ENCODE peak calls at places on chromosomes 3 and 15, in five cellular contexts. One of them, this sample, is unnamed.

GRCh38 chr3:66483006-66483928 is 17.6 kb downstream of the LRIG1 start:
- DNase-seq in foreskin fibroblast: peak; percentile 83
- DNase-seq in NT2/D1: no peak
- DNase-seq in mucosa of descending colon: peak; percentile 62
- DNase-seq in CD8-positive, alpha-beta T cell: no peak
- DNase-seq in this sample: no peak

GRCh38 chr3:14124223-14124614 is 451 bp downstream of the CHCHD4 start:
- DNase-seq in foreskin fibroblast: peak; percentile 82
- DNase-seq in NT2/D1: no peak
- DNase-seq in mucosa of descending colon: peak; percentile 81
- DNase-seq in CD8-positive, alpha-beta T cell: peak; percentile 69
- DNase-seq in this sample: no peak

GRCh38 chr3:59056706-59057105 is 6.9 kb upstream of the CFAP20DC start:
- DNase-seq in foreskin fibroblast: no peak
- DNase-seq in NT2/D1: no peak
- DNase-seq in mucosa of descending colon: no peak
- DNase-seq in CD8-positive, alpha-beta T cell: no peak
- DNase-seq in this sample: no peak

GRCh38 chr3:50415066-50415465 is 55.7 kb upstream of the TMEM115 start:
- DNase-seq in foreskin fibroblast: no peak
- DNase-seq in NT2/D1: no peak
- DNase-seq in mucosa of descending colon: no peak
- DNase-seq in CD8-positive, alpha-beta T cell: no peak
- DNase-seq in this sample: no peak

GRCh38 chr3:120498947-120499346 is 48.2 kb upstream of the FSTL1 start:
- DNase-seq in foreskin fibroblast: peak; percentile 96
- DNase-seq in NT2/D1: peak; percentile 28
- DNase-seq in mucosa of descending colon: no peak
- DNase-seq in CD8-positive, alpha-beta T cell: no peak
- DNase-seq in this sample: peak; percentile 99

GRCh38 chr3:135806342-135806741 is 159.2 kb upstream of the PPP2R3A start:
- DNase-seq in foreskin fibroblast: no peak
- DNase-seq in NT2/D1: no peak
- DNase-seq in mucosa of descending colon: no peak
- DNase-seq in CD8-positive, alpha-beta T cell: no peak
- DNase-seq in this sample: no peak

GRCh38 chr3:49707113-49707480 is 12.4 kb downstream of the AMIGO3 start:
- DNase-seq in foreskin fibroblast: peak; percentile 82
- DNase-seq in NT2/D1: no peak
- DNase-seq in mucosa of descending colon: no peak
- DNase-seq in CD8-positive, alpha-beta T cell: no peak
- DNase-seq in this sample: no peak

GRCh38 chr3:195395208-195395816 is 47.5 kb downstream of the ACAP2 start:
- DNase-seq in foreskin fibroblast: no peak
- DNase-seq in NT2/D1: no peak
- DNase-seq in mucosa of descending colon: no peak
- DNase-seq in CD8-positive, alpha-beta T cell: no peak
- DNase-seq in this sample: no peak

GRCh38 chr3:169215461-169215860 is 448.1 kb downstream of the MECOM start:
- DNase-seq in foreskin fibroblast: no peak
- DNase-seq in NT2/D1: no peak
- DNase-seq in mucosa of descending colon: no peak
- DNase-seq in CD8-positive, alpha-beta T cell: no peak
- DNase-seq in this sample: no peak

GRCh38 chr3:153129866-153130265 is 32.2 kb upstream of the RAP2B start:
- DNase-seq in foreskin fibroblast: no peak
- DNase-seq in NT2/D1: no peak
- DNase-seq in mucosa of descending colon: no peak
- DNase-seq in CD8-positive, alpha-beta T cell: no peak
- DNase-seq in this sample: no peak

GRCh38 chr3:39705351-39705900 is 104.0 kb upstream of the MYRIP start:
- DNase-seq in foreskin fibroblast: peak; percentile 36
- DNase-seq in NT2/D1: no peak
- DNase-seq in mucosa of descending colon: no peak
- DNase-seq in CD8-positive, alpha-beta T cell: no peak
- DNase-seq in this sample: peak; percentile 3

GRCh38 chr15:55991841-55992768 is 1.3 kb downstream of the NEDD4 start:
- DNase-seq in foreskin fibroblast: no peak
- DNase-seq in NT2/D1: no peak
- DNase-seq in mucosa of descending colon: no peak
- DNase-seq in CD8-positive, alpha-beta T cell: no peak
- DNase-seq in this sample: no peak

GRCh38 chr3:114456742-114457141 is 162.9 kb downstream of the TIGIT start:
- DNase-seq in foreskin fibroblast: no peak
- DNase-seq in NT2/D1: no peak
- DNase-seq in mucosa of descending colon: no peak
- DNase-seq in CD8-positive, alpha-beta T cell: no peak
- DNase-seq in this sample: no peak

GRCh38 chr3:100600181-100601042 is 9.0 kb upstream of the ADGRG7 start:
- DNase-seq in foreskin fibroblast: no peak
- DNase-seq in NT2/D1: no peak
- DNase-seq in mucosa of descending colon: peak; percentile 48
- DNase-seq in CD8-positive, alpha-beta T cell: no peak
- DNase-seq in this sample: no peak

GRCh38 chr3:150897592-150897991 is 7.6 kb downstream of the MINDY4B start:
- DNase-seq in foreskin fibroblast: no peak
- DNase-seq in NT2/D1: no peak
- DNase-seq in mucosa of descending colon: no peak
- DNase-seq in CD8-positive, alpha-beta T cell: no peak
- DNase-seq in this sample: no peak

GRCh38 chr3:171187706-171188290 is 161.3 kb upstream of the SLC2A2 start:
- DNase-seq in foreskin fibroblast: peak; percentile 70
- DNase-seq in NT2/D1: no peak
- DNase-seq in mucosa of descending colon: no peak
- DNase-seq in CD8-positive, alpha-beta T cell: no peak
- DNase-seq in this sample: no peak

GRCh38 chr3:11718582-11719405 is 75.1 kb upstream of the VGLL4 start:
- DNase-seq in foreskin fibroblast: peak; percentile 80
- DNase-seq in NT2/D1: no peak
- DNase-seq in mucosa of descending colon: peak; percentile 59
- DNase-seq in CD8-positive, alpha-beta T cell: peak; percentile 27
- DNase-seq in this sample: no peak

GRCh38 chr3:30667250-30667585 is 60.8 kb downstream of the TGFBR2 start:
- DNase-seq in foreskin fibroblast: no peak
- DNase-seq in NT2/D1: peak; percentile 66
- DNase-seq in mucosa of descending colon: no peak
- DNase-seq in CD8-positive, alpha-beta T cell: no peak
- DNase-seq in this sample: no peak

GRCh38 chr15:76342382-76343201 is 6.0 kb downstream of the ISL2 start:
- DNase-seq in foreskin fibroblast: peak; percentile 82
- DNase-seq in NT2/D1: no peak
- DNase-seq in mucosa of descending colon: peak; percentile 76
- DNase-seq in CD8-positive, alpha-beta T cell: no peak
- DNase-seq in this sample: no peak

GRCh38 chr3:25151497-25151896 is 276.6 kb upstream of the RARB start:
- DNase-seq in foreskin fibroblast: no peak
- DNase-seq in NT2/D1: no peak
- DNase-seq in mucosa of descending colon: no peak
- DNase-seq in CD8-positive, alpha-beta T cell: no peak
- DNase-seq in this sample: no peak

GRCh38 chr15:33242165-33242564 is 47.7 kb upstream of the FMN1 start:
- DNase-seq in foreskin fibroblast: peak; percentile 18
- DNase-seq in NT2/D1: no peak
- DNase-seq in mucosa of descending colon: no peak
- DNase-seq in CD8-positive, alpha-beta T cell: no peak
- DNase-seq in this sample: peak; percentile 10

GRCh38 chr15:40956543-40956982 is 3.3 kb downstream of the CHAC1 start:
- DNase-seq in foreskin fibroblast: no peak
- DNase-seq in NT2/D1: no peak
- DNase-seq in mucosa of descending colon: no peak
- DNase-seq in CD8-positive, alpha-beta T cell: no peak
- DNase-seq in this sample: no peak

GRCh38 chr3:167739190-167739589 is 3.7 kb downstream of the SERPINI1 start:
- DNase-seq in foreskin fibroblast: no peak
- DNase-seq in NT2/D1: no peak
- DNase-seq in mucosa of descending colon: no peak
- DNase-seq in CD8-positive, alpha-beta T cell: no peak
- DNase-seq in this sample: no peak

GRCh38 chr3:194134231-194134756 is 1.7 kb upstream of the HES1 start:
- DNase-seq in foreskin fibroblast: peak; percentile 61
- DNase-seq in NT2/D1: no peak
- DNase-seq in mucosa of descending colon: no peak
- DNase-seq in CD8-positive, alpha-beta T cell: peak; percentile 29
- DNase-seq in this sample: no peak

GRCh38 chr3:183551930-183552329 is 3.6 kb downstream of the KLHL6 start:
- DNase-seq in foreskin fibroblast: no peak
- DNase-seq in NT2/D1: no peak
- DNase-seq in mucosa of descending colon: no peak
- DNase-seq in CD8-positive, alpha-beta T cell: no peak
- DNase-seq in this sample: no peak

GRCh38 chr15:45091161-45091560 is 22.8 kb downstream of the DUOX2 start:
- DNase-seq in foreskin fibroblast: peak; percentile 25
- DNase-seq in NT2/D1: no peak
- DNase-seq in mucosa of descending colon: no peak
- DNase-seq in CD8-positive, alpha-beta T cell: no peak
- DNase-seq in this sample: peak; percentile 33

GRCh38 chr15:73994912-73995622 is 551 bp downstream of the PML start:
- DNase-seq in foreskin fibroblast: peak; percentile 46
- DNase-seq in NT2/D1: no peak
- DNase-seq in mucosa of descending colon: peak; percentile 61
- DNase-seq in CD8-positive, alpha-beta T cell: peak; percentile 24
- DNase-seq in this sample: no peak

GRCh38 chr15:80339601-80340000 is 64.6 kb upstream of the ARNT2 start:
- DNase-seq in foreskin fibroblast: no peak
- DNase-seq in NT2/D1: no peak
- DNase-seq in mucosa of descending colon: no peak
- DNase-seq in CD8-positive, alpha-beta T cell: no peak
- DNase-seq in this sample: no peak

GRCh38 chr3:51966016-51966415 is 1.2 kb downstream of the PCBP4 start:
- DNase-seq in foreskin fibroblast: no peak
- DNase-seq in NT2/D1: no peak
- DNase-seq in mucosa of descending colon: peak; percentile 23
- DNase-seq in CD8-positive, alpha-beta T cell: no peak
- DNase-seq in this sample: no peak

GRCh38 chr3:181855825-181856224 is 144.1 kb downstream of the SOX2 start:
- DNase-seq in foreskin fibroblast: no peak
- DNase-seq in NT2/D1: no peak
- DNase-seq in mucosa of descending colon: no peak
- DNase-seq in CD8-positive, alpha-beta T cell: no peak
- DNase-seq in this sample: no peak

GRCh38 chr3:145116769-145117168 is 1044.2 kb downstream of the PLOD2 start:
- DNase-seq in foreskin fibroblast: no peak
- DNase-seq in NT2/D1: peak; percentile 22
- DNase-seq in mucosa of descending colon: no peak
- DNase-seq in CD8-positive, alpha-beta T cell: no peak
- DNase-seq in this sample: no peak

GRCh38 chr3:88334187-88334868 is 184.6 kb downstream of the C3orf38 start:
- DNase-seq in foreskin fibroblast: no peak
- DNase-seq in NT2/D1: no peak
- DNase-seq in mucosa of descending colon: no peak
- DNase-seq in CD8-positive, alpha-beta T cell: no peak
- DNase-seq in this sample: no peak

GRCh38 chr3:190718691-190719090 is 143.8 kb downstream of the GMNC start:
- DNase-seq in foreskin fibroblast: peak; percentile 18
- DNase-seq in NT2/D1: no peak
- DNase-seq in mucosa of descending colon: no peak
- DNase-seq in CD8-positive, alpha-beta T cell: no peak
- DNase-seq in this sample: peak; percentile 74
- H3K4me3 ChIP-seq in foreskin fibroblast: no peak overlapping the region
- H3K4me3 ChIP-seq in NT2/D1: no peak overlapping the region
- H3K4me3 ChIP-seq in mucosa of descending colon: no peak overlapping the region
- H3K4me3 ChIP-seq in CD8-positive, alpha-beta T cell: no peak overlapping the region
- H3K4me3 ChIP-seq in this sample: no peak overlapping the region

GRCh38 chr3:126390751-126391150 is 4.0 kb upstream of the CFAP100 start:
- DNase-seq in foreskin fibroblast: no peak
- DNase-seq in NT2/D1: no peak
- DNase-seq in mucosa of descending colon: no peak
- DNase-seq in CD8-positive, alpha-beta T cell: no peak
- DNase-seq in this sample: no peak

GRCh38 chr3:126389112-126389791 is 5.5 kb upstream of the CFAP100 start:
- DNase-seq in foreskin fibroblast: peak; percentile 93
- DNase-seq in NT2/D1: peak; percentile 92
- DNase-seq in mucosa of descending colon: peak; percentile 85
- DNase-seq in CD8-positive, alpha-beta T cell: peak; percentile 31
- DNase-seq in this sample: no peak

GRCh38 chr3:126391631-126392030 is 3.1 kb upstream of the CFAP100 start:
- DNase-seq in foreskin fibroblast: no peak
- DNase-seq in NT2/D1: no peak
- DNase-seq in mucosa of descending colon: no peak
- DNase-seq in CD8-positive, alpha-beta T cell: no peak
- DNase-seq in this sample: no peak

GRCh38 chr3:126390201-126390600 is 4.5 kb upstream of the CFAP100 start:
- DNase-seq in foreskin fibroblast: no peak
- DNase-seq in NT2/D1: no peak
- DNase-seq in mucosa of descending colon: no peak
- DNase-seq in CD8-positive, alpha-beta T cell: no peak
- DNase-seq in this sample: no peak

DNA sequence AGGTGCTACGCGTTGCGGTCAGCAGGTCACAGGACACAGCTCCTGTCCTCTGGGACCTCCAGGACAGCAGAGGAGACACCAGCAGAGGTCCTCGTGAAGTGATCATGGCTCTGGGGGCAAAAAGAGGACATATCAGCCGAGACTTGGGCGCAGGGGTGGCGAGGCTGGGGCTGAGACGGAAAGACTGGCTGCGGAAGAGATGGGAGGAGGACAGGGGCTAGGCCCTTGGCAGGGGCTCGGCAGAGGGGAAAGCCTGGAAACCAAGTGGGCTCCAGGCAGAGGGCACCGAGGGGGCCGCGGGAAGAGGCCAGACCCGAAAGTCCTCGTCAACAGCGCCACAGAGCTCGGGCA is 4.9 kb upstream of the CFAP100 start:
- DNase-seq in foreskin fibroblast: no peak
- DNase-seq in NT2/D1: no peak
- DNase-seq in mucosa of descending colon: no peak
- DNase-seq in CD8-positive, alpha-beta T cell: no peak
- DNase-seq in this sample: no peak
- H3K4me3 ChIP-seq in foreskin fibroblast: no peak overlapping the region
- H3K4me3 ChIP-seq in NT2/D1: no peak overlapping the region
- H3K4me3 ChIP-seq in mucosa of descending colon: no peak overlapping the region
- H3K4me3 ChIP-seq in CD8-positive, alpha-beta T cell: no peak overlapping the region
- H3K4me3 ChIP-seq in this sample: no peak overlapping the region

GRCh38 chr3:188583476-188584161 is 429.7 kb downstream of the LPP start:
- DNase-seq in foreskin fibroblast: no peak
- DNase-seq in NT2/D1: no peak
- DNase-seq in mucosa of descending colon: peak; percentile 47
- DNase-seq in CD8-positive, alpha-beta T cell: no peak
- DNase-seq in this sample: no peak

GRCh38 chr3:188584958-188585689 is 431.2 kb downstream of the LPP start:
- DNase-seq in foreskin fibroblast: no peak
- DNase-seq in NT2/D1: no peak
- DNase-seq in mucosa of descending colon: no peak
- DNase-seq in CD8-positive, alpha-beta T cell: no peak
- DNase-seq in this sample: no peak

GRCh38 chr3:188581791-188582190 is 427.8 kb downstream of the LPP start:
- DNase-seq in foreskin fibroblast: no peak
- DNase-seq in NT2/D1: no peak
- DNase-seq in mucosa of descending colon: no peak
- DNase-seq in CD8-positive, alpha-beta T cell: no peak
- DNase-seq in this sample: no peak

GRCh38 chr3:188581365-188581764 is 427.4 kb downstream of the LPP start:
- DNase-seq in foreskin fibroblast: no peak
- DNase-seq in NT2/D1: no peak
- DNase-seq in mucosa of descending colon: no peak
- DNase-seq in CD8-positive, alpha-beta T cell: no peak
- DNase-seq in this sample: no peak

GRCh38 chr3:188584162-188584529 is 430.2 kb downstream of the LPP start:
- DNase-seq in foreskin fibroblast: peak; percentile 77
- DNase-seq in NT2/D1: no peak
- DNase-seq in mucosa of descending colon: no peak
- DNase-seq in CD8-positive, alpha-beta T cell: no peak
- DNase-seq in this sample: no peak
- H3K4me3 ChIP-seq in foreskin fibroblast: no peak overlapping the region
- H3K4me3 ChIP-seq in NT2/D1: no peak overlapping the region
- H3K4me3 ChIP-seq in mucosa of descending colon: no peak overlapping the region
- H3K4me3 ChIP-seq in CD8-positive, alpha-beta T cell: no peak overlapping the region
- H3K4me3 ChIP-seq in this sample: no peak overlapping the region

GRCh38 chr3:187916072-187916471 is 170.8 kb upstream of the BCL6 start:
- DNase-seq in foreskin fibroblast: no peak
- DNase-seq in NT2/D1: no peak
- DNase-seq in mucosa of descending colon: no peak
- DNase-seq in CD8-positive, alpha-beta T cell: no peak
- DNase-seq in this sample: no peak
- H3K4me3 ChIP-seq in foreskin fibroblast: no peak overlapping the region
- H3K4me3 ChIP-seq in NT2/D1: no peak overlapping the region
- H3K4me3 ChIP-seq in mucosa of descending colon: no peak overlapping the region
- H3K4me3 ChIP-seq in CD8-positive, alpha-beta T cell: no peak overlapping the region
- H3K4me3 ChIP-seq in this sample: no peak overlapping the region

This sample was measured in AG04449.